ENCODE peak calls at places on chromosome 1, in five cellular contexts. S is thoracic aorta; E is T follicular helper cell; Q is neuronal stem cell; D is stimulated activated CD4-positive, alpha-beta T cell treated with anti-CD3 and anti-CD28 coated beads, Interleukin-1b, Interleukin-23, amount 100 ng/mL, for 1 hour. W is an unnamed sample.
A peak's percentile ranks its signal among the peaks of the same experiment; 100 is the strongest.

GRCh38 chr1:12457771-12458170 is 160.2 kb downstream of the DHRS3 start:
- DNase-seq in S (no peak), D (no peak), E (no peak), Q (no peak), W (no peak)

GRCh38 chr1:12530462-12531168 is 87.4 kb downstream of the DHRS3 start:
- DNase-seq in S (no peak), E (no peak), D (no peak), Q (no peak), W (no peak)

GRCh38 chr1:41673355-41673754 is 188.9 kb upstream of the EDN2 start:
- DNase-seq in E (peak; percentile 29), S (no peak), Q (no peak), D (no peak), W (no peak)

GRCh38 chr1:176177764-176178163 is 29.3 kb downstream of the COP1 start:
- DNase-seq in E (no peak), D (no peak), Q (no peak), S (no peak), W (no peak)

GRCh38 chr1:180881806-180882509 is 30.7 kb upstream of the KIAA1614 start:
- DNase-seq in Q (peak; percentile 14), S (no peak), E (no peak), D (no peak), W (peak; percentile 41)

GRCh38 chr1:226548281-226549093 is at the start of gene STUM:
- DNase-seq in Q (peak; percentile 55), E (no peak), D (no peak), S (no peak), W (no peak)

GRCh38 chr1:223870617-223871574 is 25.1 kb upstream of the TP53BP2 start:
- DNase-seq in D (no peak), Q (no peak), S (no peak), E (no peak), W (no peak)

GRCh38 chr1:40849801-40850592 is 12.2 kb downstream of the CITED4 start:
- DNase-seq in E (peak; percentile 52), Q (peak; percentile 74), D (peak; percentile 46), S (no peak), W (peak; percentile 25)

GRCh38 chr1:13764533-13764932 is 64.5 kb downstream of the PRDM2 start:
- DNase-seq in S (no peak), Q (peak; percentile 39), E (no peak), D (no peak), W (no peak)

W was measured in cerebellar nuclear complex.